ENCODE peak calls at places on chromosomes 1 and 21, in nine cellular contexts. R, K, C, G, A, P, H, M and L are unnamed samples.

GRCh38 chr1:149885364-149886111 is 13.8 kb upstream of the BOLA1 start:
- DNase-seq in A (peak), M (peak), G (peak), K (peak), R (peak), C (peak), H (peak), P (peak), L (peak)

GRCh38 chr1:42962641-42963377 is 4.1 kb upstream of the SLC2A1 start:
- DNase-seq in A (no peak), P (peak), H (no peak), K (peak), M (no peak), G (peak), C (no peak), R (peak), L (peak)

GRCh38 chr1:51203874-51204245 is 32.2 kb upstream of the RNF11 start:
- DNase-seq in C (no peak), H (no peak), K (no peak), R (no peak), P (no peak), G (no peak), M (no peak), A (no peak), L (no peak)

GRCh38 chr1:204041803-204042505 is 31.0 kb upstream of the SOX13 start:
- DNase-seq in G (no peak), M (peak), A (peak), C (no peak), R (no peak), K (peak), P (no peak), H (no peak), L (no peak)

GRCh38 chr1:243715285-243715684 is 134.8 kb downstream of the AKT3 start:
- DNase-seq in G (no peak), H (no peak), P (no peak), M (no peak), A (peak), C (no peak), R (no peak), K (no peak), L (no peak)

GRCh38 chr1:216739771-216740170 is 16.5 kb upstream of the ESRRG start:
- DNase-seq in K (no peak), M (no peak), G (no peak), C (no peak), R (no peak), A (no peak), P (no peak), H (no peak), L (no peak)

GRCh38 chr1:175673236-175674150 is 69.9 kb downstream of the TNR start:
- DNase-seq in K (no peak), G (peak), A (peak), P (no peak), M (peak), H (no peak), R (no peak), C (no peak), L (peak)

GRCh38 chr1:84442256-84442655 is 36.8 kb upstream of the RPF1 start:
- DNase-seq in C (peak), A (peak), G (peak), R (no peak), P (peak), M (peak), K (peak), H (peak), L (peak)

GRCh38 chr1:71154454-71154853 is 73.6 kb upstream of the ZRANB2 start:
- DNase-seq in M (no peak), K (no peak), G (no peak), P (no peak), A (no peak), H (no peak), C (no peak), R (no peak), L (no peak)

GRCh38 chr1:11318982-11319381 is 46.0 kb downstream of the UBIAD1 start:
- DNase-seq in M (no peak), K (no peak), H (no peak), C (no peak), P (no peak), A (no peak), G (no peak), R (no peak), L (no peak)

GRCh38 chr1:216261631-216262030 is 161.6 kb downstream of the USH2A start:
- DNase-seq in P (no peak), G (peak), A (no peak), C (no peak), K (no peak), H (no peak), R (no peak), M (no peak), L (peak)

GRCh38 chr1:15758953-15759661 is 512 bp downstream of the FBLIM1 start:
- DNase-seq in P (peak), K (no peak), C (no peak), A (peak), H (no peak), R (no peak), G (no peak), M (peak), L (no peak)

GRCh38 chr1:167060141-167061072 is 29.8 kb downstream of the GPA33 start:
- DNase-seq in H (no peak), C (no peak), K (no peak), M (peak), A (peak), R (no peak), P (no peak), G (no peak), L (peak)

GRCh38 chr1:153612755-153613331 is at the start of gene S100A16:
- DNase-seq in A (peak), G (peak), M (peak), C (no peak), K (peak), P (peak), R (peak), H (no peak), L (peak)

GRCh38 chr1:1730870-1731269 is 6.7 kb upstream of the CDK11A start:
- DNase-seq in M (no peak), K (no peak), A (no peak), H (no peak), C (no peak), R (no peak), G (no peak), P (no peak), L (no peak)

GRCh38 chr1:167052389-167052788 is 37.8 kb downstream of the GPA33 start:
- DNase-seq in M (no peak), G (peak), P (peak), C (no peak), K (no peak), A (peak), R (no peak), H (no peak), L (peak)

GRCh38 chr1:232329103-232329788 is 300.7 kb downstream of the SIPA1L2 start:
- DNase-seq in G (no peak), M (no peak), K (no peak), C (no peak), R (no peak), P (no peak), H (no peak), A (no peak), L (no peak)

GRCh38 chr1:183484254-183484653 is 12.0 kb downstream of the SMG7 start:
- DNase-seq in A (peak), C (no peak), M (no peak), K (no peak), H (no peak), P (no peak), R (no peak), G (no peak), L (peak)

GRCh38 chr1:7515896-7516295 is 255.2 kb upstream of the VAMP3 start:
- DNase-seq in G (no peak), C (no peak), A (no peak), H (no peak), R (no peak), M (no peak), K (no peak), P (no peak), L (no peak)

GRCh38 chr21:46128106-46128982 is 27.0 kb downstream of the FTCD start:
- DNase-seq in P (peak), C (peak), A (no peak), H (no peak), R (no peak), K (peak), M (peak), G (no peak), L (no peak)

GRCh38 chr1:19074902-19075721 is 118.6 kb upstream of the IFFO2 start:
- DNase-seq in C (no peak), M (peak), H (no peak), A (no peak), R (no peak), P (no peak), G (peak), K (no peak), L (peak)

GRCh38 chr1:25167269-25168192 is 64.8 kb downstream of the SYF2 start:
- DNase-seq in P (peak), M (no peak), K (no peak), C (no peak), H (no peak), A (no peak), R (no peak), G (no peak), L (no peak)
- TF ChIP-seq CTCF in P (no peak), M (no peak), K (no peak), C (no peak), H (no peak), A (no peak), R (no peak), G (no peak), L (no peak)

DNA sequence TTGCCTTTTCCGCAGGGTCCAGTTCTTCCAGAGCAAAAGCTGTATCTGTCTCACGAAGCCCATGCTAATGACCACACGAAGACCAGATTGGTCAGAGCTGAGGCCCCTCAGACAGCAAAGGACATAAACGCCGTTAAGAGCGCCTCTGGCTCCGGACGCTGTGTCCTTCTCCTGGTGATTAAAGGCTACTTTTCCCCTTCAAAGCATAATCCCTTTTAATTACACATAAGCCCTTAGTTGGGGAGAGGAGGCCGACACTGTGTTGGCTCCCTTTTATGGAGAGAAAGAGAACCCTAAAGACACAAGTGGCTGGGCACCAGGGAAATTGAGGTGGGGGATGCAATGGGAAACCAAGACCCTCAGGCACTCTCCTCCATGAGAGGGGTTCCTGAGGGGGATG is at the start of gene ABCA4:
- DNase-seq in R (no peak), G (no peak), P (no peak), K (no peak), M (no peak), H (no peak), C (no peak), A (no peak), L (no peak)
- H3K4me3 ChIP-seq in R (no peak), G (no peak), P (no peak), K (no peak), M (no peak), H (no peak), C (no peak), A (no peak), L (no peak)

GRCh38 chr1:53951697-53952096 is 5.5 kb downstream of the LRRC42 start:
- DNase-seq in H (no peak), K (no peak), M (no peak), G (no peak), C (no peak), R (no peak), A (no peak), P (no peak), L (no peak)

GRCh38 chr1:53948291-53948690 is 2.1 kb downstream of the LRRC42 start:
- DNase-seq in A (no peak), G (no peak), P (no peak), K (no peak), C (no peak), R (no peak), H (no peak), M (no peak), L (no peak)

GRCh38 chr1:53947172-53947835 is 1.2 kb downstream of the LRRC42 start:
- DNase-seq in M (no peak), R (no peak), H (no peak), K (no peak), A (no peak), P (no peak), C (no peak), G (no peak), L (no peak)

GRCh38 chr1:53949651-53950050 is 3.5 kb downstream of the LRRC42 start:
- DNase-seq in K (no peak), M (no peak), R (no peak), C (no peak), P (peak), H (no peak), G (no peak), A (no peak), L (no peak)

DNA sequence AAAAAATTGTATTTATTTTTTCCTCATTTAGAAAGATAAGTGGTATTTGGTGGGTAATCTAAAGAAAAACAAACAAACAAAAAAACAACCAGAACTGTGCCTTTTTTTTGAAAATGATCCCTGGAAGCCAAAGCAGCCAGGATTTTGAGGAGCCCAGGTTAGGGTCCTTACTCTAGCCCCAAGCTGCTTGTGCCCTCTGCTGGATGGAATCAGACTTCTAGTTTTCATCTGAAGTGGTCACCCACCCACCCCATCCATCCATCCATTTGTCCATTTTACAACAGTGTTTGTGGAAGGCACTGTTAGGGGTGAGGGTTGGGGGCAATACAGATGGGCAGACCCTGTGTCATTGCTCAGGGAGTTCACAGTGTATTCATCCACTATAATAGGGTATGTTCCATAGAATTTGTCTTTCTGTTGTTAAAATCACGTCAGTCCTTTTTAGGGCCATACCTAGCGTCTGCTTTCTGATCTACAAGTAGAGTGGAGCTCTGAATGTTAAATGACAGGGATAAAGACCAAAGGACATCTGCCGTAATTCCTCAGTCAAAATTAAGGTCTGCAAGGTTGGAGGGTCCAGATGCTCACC is 3.0 kb downstream of the LRRC42 start:
- DNase-seq in H (peak), A (peak), M (peak), K (peak), R (no peak), P (peak), C (no peak), G (peak), L (peak)
- TF ChIP-seq CTCF in H (peak), A (peak), M (peak), K (peak), R (peak), P (peak), C (peak), G (peak), L (peak)

GRCh38 chr1:3529099-3529729 is 74.7 kb downstream of the ARHGEF16 start:
- DNase-seq in H (no peak), R (peak), M (no peak), G (no peak), P (peak), C (no peak), A (no peak), K (no peak), L (no peak)

GRCh38 chr1:3531928-3532327 is 77.5 kb downstream of the ARHGEF16 start:
- DNase-seq in R (no peak), C (no peak), P (no peak), M (no peak), K (no peak), G (no peak), H (no peak), A (no peak), L (no peak)

GRCh38 chr1:3530086-3530930 is 75.8 kb downstream of the ARHGEF16 start:
- DNase-seq in C (no peak), K (no peak), R (no peak), A (no peak), H (no peak), P (peak), G (no peak), M (no peak), L (peak)

GRCh38 chr1:3533051-3534048 is 78.0 kb downstream of the MEGF6 start:
- DNase-seq in R (no peak), A (no peak), H (no peak), G (no peak), M (no peak), C (no peak), K (no peak), P (no peak), L (no peak)

GRCh38 chr1:3530931-3531818 is 76.7 kb downstream of the ARHGEF16 start:
- DNase-seq in R (no peak), C (no peak), H (no peak), K (peak), M (peak), P (peak), A (peak), G (peak), L (peak)
- H3K4me3 ChIP-seq in R (peak), C (peak), H (peak), K (no peak), M (peak), P (peak), A (peak), G (peak), L (peak)